ENCODE peak calls at places on chromosomes 2 and 18, in five cellular contexts. One of them, this sample, is unnamed.

GRCh38 chr2:229160180-229160579 is 110.9 kb downstream of the PID1 start:
- DNase-seq in GM12878: no peak
- DNase-seq in K562: no peak
- DNase-seq in H1: no peak
- DNase-seq in HepG2: peak; percentile 74
- DNase-seq in this sample: no peak

GRCh38 chr2:584863-585823 is 92.1 kb downstream of the TMEM18 start:
- DNase-seq in GM12878: no peak
- DNase-seq in K562: no peak
- DNase-seq in H1: peak; percentile 42
- DNase-seq in HepG2: no peak
- DNase-seq in this sample: no peak

GRCh38 chr2:226478121-226478809 is 321.4 kb downstream of the IRS1 start:
- DNase-seq in GM12878: no peak
- DNase-seq in K562: no peak
- DNase-seq in H1: no peak
- DNase-seq in HepG2: peak; percentile 89
- DNase-seq in this sample: no peak

GRCh38 chr2:180291552-180292421 is 284.7 kb upstream of the CWC22 start:
- DNase-seq in GM12878: no peak
- DNase-seq in K562: no peak
- DNase-seq in H1: no peak
- DNase-seq in HepG2: no peak
- DNase-seq in this sample: no peak

GRCh38 chr18:58088723-58089074 is 44.7 kb downstream of the NEDD4L start:
- DNase-seq in GM12878: no peak
- DNase-seq in K562: no peak
- DNase-seq in H1: no peak
- DNase-seq in HepG2: no peak
- DNase-seq in this sample: no peak

GRCh38 chr2:178827739-178828487 is 20.7 kb upstream of the TTN start:
- DNase-seq in GM12878: no peak
- DNase-seq in K562: no peak
- DNase-seq in H1: no peak
- DNase-seq in HepG2: peak; percentile 65
- DNase-seq in this sample: no peak

GRCh38 chr2:76953733-76954347 is 568.3 kb downstream of the LRRTM4 start:
- DNase-seq in GM12878: peak; percentile 17
- DNase-seq in K562: peak; percentile 9
- DNase-seq in H1: peak; percentile 74
- DNase-seq in HepG2: peak; percentile 68
- DNase-seq in this sample: peak; percentile 4

GRCh38 chr2:74513605-74514367 is 464 bp upstream of the TLX2 start:
- DNase-seq in GM12878: no peak
- DNase-seq in K562: no peak
- DNase-seq in H1: peak; percentile 69
- DNase-seq in HepG2: no peak
- DNase-seq in this sample: no peak

GRCh38 chr2:175619591-175619990 is 382.5 kb downstream of the LNPK start:
- DNase-seq in GM12878: no peak
- DNase-seq in K562: no peak
- DNase-seq in H1: no peak
- DNase-seq in HepG2: peak; percentile 27
- DNase-seq in this sample: no peak

GRCh38 chr2:237602409-237602808 is 11.9 kb upstream of the RAB17 start:
- DNase-seq in GM12878: no peak
- DNase-seq in K562: no peak
- DNase-seq in H1: no peak
- DNase-seq in HepG2: no peak
- DNase-seq in this sample: no peak

GRCh38 chr2:206435738-206436137 is 7.6 kb upstream of the ADAM23 start:
- DNase-seq in GM12878: no peak
- DNase-seq in K562: no peak
- DNase-seq in H1: no peak
- DNase-seq in HepG2: peak; percentile 33
- DNase-seq in this sample: peak; percentile 23

GRCh38 chr18:24875761-24876160 is 415.3 kb downstream of the HRH4 start:
- DNase-seq in GM12878: no peak
- DNase-seq in K562: no peak
- DNase-seq in H1: no peak
- DNase-seq in HepG2: no peak
- DNase-seq in this sample: no peak

GRCh38 chr2:288743-289361 is 961 bp upstream of the ALKAL2 start:
- DNase-seq in GM12878: no peak
- DNase-seq in K562: no peak
- DNase-seq in H1: no peak
- DNase-seq in HepG2: no peak
- DNase-seq in this sample: peak; percentile 61

GRCh38 chr2:163878718-163879117 is 142.9 kb upstream of the FIGN start:
- DNase-seq in GM12878: no peak
- DNase-seq in K562: peak; percentile 5
- DNase-seq in H1: peak; percentile 71
- DNase-seq in HepG2: peak; percentile 59
- DNase-seq in this sample: peak; percentile 21

GRCh38 chr2:70069049-70069448 is 18.2 kb upstream of the PCBP1 start:
- DNase-seq in GM12878: peak; percentile 83
- DNase-seq in K562: no peak
- DNase-seq in H1: no peak
- DNase-seq in HepG2: peak; percentile 88
- DNase-seq in this sample: no peak

GRCh38 chr2:162221064-162221463 is 22.2 kb downstream of the FAP start:
- DNase-seq in GM12878: no peak
- DNase-seq in K562: peak; percentile 35
- DNase-seq in H1: peak; percentile 91
- DNase-seq in HepG2: peak; percentile 56
- DNase-seq in this sample: peak; percentile 61

GRCh38 chr2:47070155-47070919 is 84.8 kb downstream of the STPG4 start:
- DNase-seq in GM12878: no peak
- DNase-seq in K562: no peak
- DNase-seq in H1: no peak
- DNase-seq in HepG2: peak; percentile 72
- DNase-seq in this sample: no peak

GRCh38 chr2:120995656-120996190 is 260.1 kb downstream of the GLI2 start:
- DNase-seq in GM12878: no peak
- DNase-seq in K562: no peak
- DNase-seq in H1: no peak
- DNase-seq in HepG2: no peak
- DNase-seq in this sample: no peak

GRCh38 chr2:26469955-26470354 is 8.0 kb downstream of the OTOF start:
- DNase-seq in GM12878: no peak
- DNase-seq in K562: no peak
- DNase-seq in H1: no peak
- DNase-seq in HepG2: no peak
- DNase-seq in this sample: no peak

GRCh38 chr2:183126635-183127034 is 2.4 kb downstream of the NUP35 start:
- DNase-seq in GM12878: no peak
- DNase-seq in K562: no peak
- DNase-seq in H1: no peak
- DNase-seq in HepG2: no peak
- DNase-seq in this sample: no peak

GRCh38 chr2:175030380-175031271 is 25.4 kb upstream of the CHN1 start:
- DNase-seq in GM12878: no peak
- DNase-seq in K562: peak; percentile 55
- DNase-seq in H1: peak; percentile 63
- DNase-seq in HepG2: peak; percentile 77
- DNase-seq in this sample: peak; percentile 33

GRCh38 chr2:120422761-120423160 is 76.8 kb downstream of the INHBB start:
- DNase-seq in GM12878: no peak
- DNase-seq in K562: no peak
- DNase-seq in H1: no peak
- DNase-seq in HepG2: no peak
- DNase-seq in this sample: no peak

DNA sequence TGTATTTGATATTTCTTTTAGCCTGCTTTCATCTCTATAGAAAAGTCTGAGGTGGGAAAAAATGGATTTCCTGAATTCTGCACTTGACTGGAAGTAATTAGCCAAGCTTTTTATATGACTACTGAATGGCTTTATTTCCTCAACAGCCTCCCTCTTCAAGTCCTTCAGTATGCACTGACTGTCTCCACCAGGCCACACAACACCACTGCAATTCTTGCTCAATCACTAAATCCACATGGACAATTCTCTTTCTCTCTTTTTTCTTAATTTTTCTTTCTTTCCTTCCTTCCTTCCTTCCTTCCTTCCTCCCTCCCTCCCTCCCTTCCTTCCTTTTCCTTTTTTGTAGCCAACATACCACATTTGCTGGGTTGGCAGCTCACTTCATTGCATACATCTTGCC is 104.4 kb downstream of the SS18 start:
- DNase-seq in GM12878: no peak
- DNase-seq in K562: no peak
- DNase-seq in H1: no peak
- DNase-seq in HepG2: no peak
- DNase-seq in this sample: no peak
- TF ChIP-seq TAF1 in GM12878: no peak
- TF ChIP-seq TAF1 in K562: no peak
- TF ChIP-seq TAF1 in H1: no peak
- TF ChIP-seq TAF1 in HepG2: no peak
- TF ChIP-seq TAF1 in this sample: no peak

GRCh38 chr2:113391073-113391472 is 46.4 kb upstream of the ZNG1B start:
- DNase-seq in GM12878: no peak
- DNase-seq in K562: no peak
- DNase-seq in H1: no peak
- DNase-seq in HepG2: no peak
- DNase-seq in this sample: no peak

GRCh38 chr2:113390133-113390849 is 47.2 kb upstream of the ZNG1B start:
- DNase-seq in GM12878: peak; percentile 71
- DNase-seq in K562: peak; percentile 71
- DNase-seq in H1: no peak
- DNase-seq in HepG2: peak; percentile 79
- DNase-seq in this sample: peak; percentile 75
- H3K4me2 ChIP-seq in GM12878: peak overlapping the region; percentile 74
- H3K4me2 ChIP-seq in K562: no peak overlapping the region
- H3K4me2 ChIP-seq in H1: no peak overlapping the region
- H3K4me2 ChIP-seq in HepG2: no peak overlapping the region
- H3K4me2 ChIP-seq in this sample: peak overlapping the region; percentile 72

DNA sequence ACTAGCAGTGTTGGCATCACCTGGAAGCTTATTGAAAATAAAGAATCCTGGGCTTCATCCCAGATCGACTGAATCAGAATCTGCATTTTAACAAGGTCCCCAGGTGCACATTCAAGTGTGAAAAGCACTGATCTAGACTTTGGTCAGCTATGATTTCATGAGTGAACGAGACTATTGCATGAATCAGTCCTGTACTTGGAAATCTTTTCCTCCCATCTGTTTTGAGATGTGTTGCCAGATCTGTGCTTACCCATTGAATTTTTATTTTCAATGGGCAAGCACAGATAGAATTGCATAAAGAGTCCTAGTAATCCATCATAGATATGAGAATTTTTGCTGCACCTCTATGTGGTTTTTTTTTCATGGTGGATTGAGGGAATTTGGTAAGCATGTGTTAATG is 64.0 kb downstream of the PMS1 start:
- DNase-seq in GM12878: no peak
- DNase-seq in K562: no peak
- DNase-seq in H1: no peak
- DNase-seq in HepG2: no peak
- DNase-seq in this sample: no peak
- TF ChIP-seq TAF1 in GM12878: no peak
- TF ChIP-seq TAF1 in K562: no peak
- TF ChIP-seq TAF1 in H1: no peak
- TF ChIP-seq TAF1 in HepG2: no peak
- TF ChIP-seq TAF1 in this sample: no peak

DNA sequence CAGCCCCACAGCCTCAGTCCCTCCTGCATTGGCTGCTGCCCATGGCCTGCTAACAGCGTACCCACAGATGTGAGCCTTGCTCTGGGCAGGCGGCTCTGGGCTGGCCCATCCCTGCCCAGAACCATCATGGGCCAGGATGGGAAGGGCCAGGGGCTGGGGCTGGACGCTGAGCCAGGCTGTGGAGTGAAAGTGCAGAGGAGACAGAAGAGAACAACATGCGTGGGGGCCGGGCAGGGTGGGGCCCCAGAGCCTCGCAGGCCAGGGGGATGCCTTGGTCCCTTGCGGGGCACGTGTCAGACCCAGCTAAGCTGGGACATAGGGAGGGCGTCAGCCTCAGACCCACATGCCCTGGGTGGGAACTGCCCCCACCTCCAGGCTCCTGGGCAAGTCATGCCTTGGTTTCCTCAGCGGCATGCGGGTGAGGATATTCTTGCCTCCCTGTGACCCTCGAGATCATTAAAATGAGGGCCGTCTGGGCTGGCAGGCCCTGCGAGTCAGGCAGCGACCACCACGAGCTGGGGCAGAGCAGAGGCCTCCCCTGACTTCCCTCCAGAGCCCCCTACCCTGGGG is 27.3 kb downstream of the GPC1 start:
- DNase-seq in GM12878: no peak
- DNase-seq in K562: no peak
- DNase-seq in H1: no peak
- DNase-seq in HepG2: no peak
- DNase-seq in this sample: no peak
- H3K4me2 ChIP-seq in GM12878: no peak overlapping the region
- H3K4me2 ChIP-seq in K562: no peak overlapping the region
- H3K4me2 ChIP-seq in H1: no peak overlapping the region
- H3K4me2 ChIP-seq in HepG2: no peak overlapping the region
- H3K4me2 ChIP-seq in this sample: no peak overlapping the region

DNA sequence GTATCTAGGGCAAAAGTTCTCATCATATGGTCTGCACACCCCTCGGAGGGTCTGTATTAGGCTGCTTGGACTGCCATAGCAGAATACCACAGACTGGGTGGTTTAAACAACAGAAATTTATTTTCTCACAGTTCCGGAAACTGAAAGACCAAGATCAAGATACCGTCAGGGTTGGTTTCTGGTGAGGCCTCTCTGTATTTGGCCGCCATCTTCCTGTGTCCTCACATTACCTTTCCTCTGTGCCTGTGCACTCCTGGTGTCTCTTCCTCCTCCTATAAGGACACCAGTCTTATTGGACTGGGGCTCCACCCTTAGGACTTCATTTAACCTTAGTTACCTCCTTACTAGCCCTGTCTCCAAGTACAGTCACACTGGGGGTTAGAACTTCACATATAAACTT is 132.5 kb downstream of the NCOA1 start:
- DNase-seq in GM12878: no peak
- DNase-seq in K562: peak; percentile 62
- DNase-seq in H1: no peak
- DNase-seq in HepG2: no peak
- DNase-seq in this sample: no peak
- TF ChIP-seq TAF1 in GM12878: no peak
- TF ChIP-seq TAF1 in K562: no peak
- TF ChIP-seq TAF1 in H1: no peak
- TF ChIP-seq TAF1 in HepG2: no peak
- TF ChIP-seq TAF1 in this sample: no peak

DNA sequence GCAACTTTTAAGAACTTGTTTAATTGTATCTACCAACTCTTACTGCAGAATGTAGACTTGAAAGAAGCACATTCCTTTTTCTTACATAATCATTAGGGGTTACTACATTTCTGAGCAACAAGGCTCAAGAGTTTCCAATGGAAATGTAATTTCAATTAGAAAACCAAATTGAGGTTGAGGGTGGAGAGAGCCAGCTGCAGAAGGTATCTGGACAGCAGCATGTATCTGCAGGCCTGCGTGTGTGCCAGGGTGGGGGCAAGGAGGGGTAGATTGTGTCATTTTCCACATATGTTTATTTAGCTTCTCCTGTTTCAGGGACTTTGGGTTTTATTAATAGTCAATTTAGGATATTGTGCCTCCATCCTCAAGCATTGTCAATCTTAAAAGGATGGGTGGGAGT is 151.2 kb downstream of the RPIA start:
- DNase-seq in GM12878: no peak
- DNase-seq in K562: no peak
- DNase-seq in H1: no peak
- DNase-seq in HepG2: no peak
- DNase-seq in this sample: no peak
- H3K4me2 ChIP-seq in GM12878: no peak overlapping the region
- H3K4me2 ChIP-seq in K562: no peak overlapping the region
- H3K4me2 ChIP-seq in H1: no peak overlapping the region
- H3K4me2 ChIP-seq in HepG2: no peak overlapping the region
- H3K4me2 ChIP-seq in this sample: no peak overlapping the region